ENCODE peak calls at places on chromosomes 7 and 10, in six cellular contexts. E is HCT116, P is endothelial cell of umbilical vein, W is H1, O is transverse colon, C is GM12891. X is an unnamed sample.

GRCh38 chr7:129797224-129797789 is 155.5 kb downstream of the UBE2H start:
- DNase-seq in P (no peak), W (no peak), O (no peak), E (no peak), C (no peak), X (no peak)

GRCh38 chr10:29254123-29255046 is 34.5 kb upstream of the LYZL1 start:
- DNase-seq in O (no peak), W (no peak), E (no peak), P (no peak), C (no peak), X (no peak)

GRCh38 chr10:48683893-48684292 is 780 bp upstream of the WDFY4 start:
- DNase-seq in W (no peak), O (no peak), E (no peak), P (no peak), C (no peak), X (no peak)

GRCh38 chr7:140542226-140542625 is 62.9 kb upstream of the MKRN1 start:
- DNase-seq in P (no peak), E (no peak), C (no peak), W (no peak), O (no peak), X (no peak)

GRCh38 chr10:29089094-29089493 is 199.8 kb upstream of the LYZL1 start:
- DNase-seq in P (no peak), O (no peak), E (no peak), W (no peak), C (no peak), X (no peak)

GRCh38 chr10:43707755-43708154 is 59.1 kb upstream of the ZNF32 start:
- DNase-seq in E (no peak), W (no peak), C (no peak), O (no peak), P (peak), X (no peak)

GRCh38 chr10:103192089-103192450 is 1.0 kb downstream of the NT5C2 start:
- DNase-seq in O (peak), E (no peak), P (no peak), W (no peak), C (no peak), X (no peak)

GRCh38 chr10:49741108-49741995 is 20.8 kb downstream of the OGDHL start:
- DNase-seq in E (no peak), P (no peak), W (no peak), O (no peak), C (no peak), X (no peak)

GRCh38 chr10:59903871-59904270 is 2.5 kb downstream of the CCDC6 start:
- DNase-seq in P (no peak), E (no peak), W (no peak), C (no peak), O (no peak), X (no peak)

GRCh38 chr10:59905735-59906416 is 480 bp downstream of the CCDC6 start:
- DNase-seq in O (peak), E (no peak), C (no peak), P (no peak), W (no peak), X (no peak)

GRCh38 chr10:59904431-59905065 is 1.8 kb downstream of the CCDC6 start:
- DNase-seq in W (no peak), P (no peak), E (no peak), C (no peak), O (peak), X (no peak)

GRCh38 chr10:59906417-59907202 is at the start of gene CCDC6:
- DNase-seq in E (peak), C (peak), O (peak), P (peak), W (peak), X (peak)

DNA sequence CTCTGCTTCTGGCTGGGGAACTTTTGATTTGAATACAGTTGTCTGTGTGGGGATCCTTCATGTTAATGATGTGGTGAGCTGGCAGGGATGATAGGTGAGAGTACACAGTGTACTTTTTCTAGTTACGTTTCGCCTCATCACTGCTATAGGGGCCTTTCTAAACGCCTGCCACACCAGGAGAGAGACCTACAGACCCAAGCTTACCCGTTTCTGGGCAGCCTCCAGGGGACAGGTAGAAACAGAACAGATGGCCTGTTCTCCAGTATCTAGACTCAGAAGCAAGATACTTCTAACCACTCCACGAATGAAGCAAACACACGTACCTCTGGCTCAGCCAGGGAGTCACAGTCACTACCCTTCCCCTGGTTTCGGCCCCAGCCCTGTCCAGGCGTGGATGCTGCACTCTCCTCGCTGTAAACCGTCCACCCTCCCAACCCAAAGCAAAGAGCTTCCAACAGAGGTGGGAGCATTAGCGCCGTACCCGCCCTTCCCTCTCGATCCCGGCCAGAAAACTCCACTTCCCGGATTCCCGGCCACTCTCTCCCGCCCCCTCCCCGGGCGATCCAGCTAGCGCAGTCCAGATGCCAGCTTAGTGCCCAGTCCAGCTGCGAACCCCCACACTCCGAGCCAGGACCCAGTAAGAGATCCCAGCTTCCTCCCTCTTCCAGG is 1.2 kb downstream of the CCDC6 start:
- DNase-seq in P (peak), O (peak), W (peak), E (no peak), C (peak), X (peak)
- TF ChIP-seq POLR2AphosphoS5 in P (no peak), O (peak), W (no peak), E (no peak), C (no peak), X (no peak)

DNA sequence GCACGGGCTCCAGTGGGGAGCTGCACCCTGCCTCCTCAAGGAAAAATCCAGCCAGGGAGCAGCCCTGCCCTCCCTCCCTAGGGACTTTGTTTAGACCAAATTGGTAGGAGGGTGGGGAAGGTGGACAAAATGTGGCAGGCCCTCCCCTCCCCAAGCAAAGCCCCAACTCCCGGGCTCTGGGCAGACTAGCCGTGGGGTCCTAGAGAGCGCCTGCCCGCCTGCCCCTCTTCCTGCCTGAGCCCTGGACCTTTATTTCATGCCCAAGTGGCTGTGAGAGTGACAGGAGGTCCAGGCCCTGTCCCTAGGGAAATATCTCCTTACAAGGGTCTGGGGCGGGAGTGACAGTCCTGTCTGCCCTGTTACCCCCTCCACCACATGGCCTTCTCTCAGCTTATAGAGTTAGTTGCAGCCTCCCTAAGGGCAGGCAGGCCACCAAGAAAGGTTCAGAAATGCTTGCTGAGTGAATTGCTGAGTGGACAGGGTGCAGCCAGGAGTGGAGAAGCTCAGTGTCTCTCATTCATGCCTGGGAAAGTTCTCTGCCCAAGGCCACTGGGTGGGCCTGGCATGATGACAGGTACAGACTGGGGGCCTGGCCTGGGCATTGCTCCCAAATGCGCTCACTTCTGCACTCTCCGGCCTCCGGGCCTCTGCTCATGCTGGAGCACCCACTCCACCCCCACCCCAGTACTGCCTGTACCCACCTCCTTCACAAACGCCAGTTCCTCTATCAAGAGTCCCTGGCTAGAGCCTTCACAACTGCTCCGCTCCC is 25.2 kb downstream of the DNAJB12 start:
- DNase-seq in C (no peak), W (no peak), O (no peak), E (no peak), P (no peak), X (no peak)
- TF ChIP-seq POLR2AphosphoS5 in C (peak), W (no peak), O (no peak), E (peak), P (no peak), X (no peak)

GRCh38 chr7:116500071-116500853 is 724 bp downstream of the CAV2 start:
- DNase-seq in C (no peak), P (peak), W (no peak), O (peak), E (no peak), X (peak)

GRCh38 chr7:116496653-116497052 is 2.9 kb upstream of the CAV2 start:
- DNase-seq in E (no peak), O (no peak), W (no peak), C (no peak), P (no peak), X (no peak)

GRCh38 chr7:116497708-116498107 is 1.8 kb upstream of the CAV2 start:
- DNase-seq in P (no peak), E (no peak), C (no peak), O (no peak), W (no peak), X (no peak)

GRCh38 chr7:116501425-116502167 is 2.1 kb downstream of the CAV2 start:
- DNase-seq in C (no peak), O (no peak), W (no peak), P (peak), E (no peak), X (no peak)

GRCh38 chr7:116499168-116500070 is at the start of gene CAV2:
- DNase-seq in W (peak), P (peak), O (peak), C (no peak), E (peak), X (peak)
- TF ChIP-seq POLR2AphosphoS5 in W (no peak), P (peak), O (no peak), C (no peak), E (peak), X (no peak)

DNA sequence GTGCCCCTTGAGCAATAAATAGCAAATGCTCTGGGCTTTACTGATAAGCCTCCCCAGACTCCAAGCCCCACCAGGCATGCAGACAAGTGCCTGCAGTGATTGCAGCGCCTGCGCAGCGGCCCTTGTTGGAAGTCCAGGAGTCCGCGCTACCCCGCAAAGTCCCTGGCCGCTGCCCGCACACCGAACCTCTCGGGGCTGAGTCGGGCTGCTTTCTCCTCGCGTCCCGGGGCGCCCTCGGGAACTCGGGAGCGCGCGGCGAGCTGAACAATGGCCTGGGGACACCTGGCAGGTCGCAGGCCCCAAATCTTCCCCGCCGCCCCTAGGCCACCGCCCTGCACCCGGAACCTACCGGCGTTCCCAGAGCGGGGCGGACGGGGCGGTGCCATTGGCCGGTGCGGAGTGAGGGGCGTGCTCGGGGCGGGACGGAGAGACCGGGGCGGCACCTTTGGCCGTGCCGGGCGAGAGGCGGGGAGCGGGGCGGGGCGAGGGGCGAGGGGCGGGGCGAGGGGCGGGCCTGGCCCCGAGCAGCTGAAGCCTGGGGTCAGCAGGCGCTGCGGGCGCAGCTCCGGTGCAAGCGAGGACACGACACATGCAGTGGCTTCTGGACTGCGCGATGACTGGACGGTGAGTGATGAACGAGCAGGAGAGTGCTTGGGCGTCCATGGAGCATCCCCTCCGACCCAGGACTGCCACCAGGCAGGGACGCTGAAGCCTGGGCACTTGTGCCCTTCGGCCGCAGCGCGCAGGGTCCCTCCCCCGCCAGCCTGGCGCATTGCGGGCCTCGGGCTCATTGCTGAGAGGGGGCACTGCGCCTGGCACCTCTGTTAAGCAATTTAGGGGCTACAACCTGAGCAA is at the start of gene RASSF4:
- DNase-seq in C (peak), W (peak), E (peak), O (peak), P (peak), X (peak)
- TF ChIP-seq POLR2AphosphoS5 in C (peak), W (peak), E (peak), O (peak), P (peak), X (peak)

DNA sequence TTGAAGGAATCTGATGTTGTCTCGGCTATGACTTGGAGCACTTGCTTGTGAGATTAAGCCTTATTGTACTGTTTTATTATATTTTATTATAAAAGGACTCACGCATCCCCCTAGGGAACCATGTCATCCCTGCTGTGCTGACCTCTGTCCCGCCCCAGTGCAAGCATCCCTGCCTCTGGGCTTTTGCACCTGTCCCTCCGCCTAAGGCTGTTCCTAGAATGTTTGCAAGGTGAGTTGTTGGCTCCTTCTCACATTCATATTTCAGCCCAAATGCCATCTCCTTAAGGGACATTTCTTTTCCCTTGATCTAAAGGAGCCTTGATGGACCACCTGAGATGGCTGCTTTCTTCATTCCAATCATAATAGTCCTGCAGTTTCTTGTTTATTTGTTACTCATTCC is 236.9 kb upstream of the IGFBP3 start:
- DNase-seq in E (no peak), W (no peak), P (no peak), O (no peak), C (no peak), X (no peak)
- TF ChIP-seq POLR2AphosphoS5 in E (no peak), W (no peak), P (no peak), O (no peak), C (no peak), X (no peak)

GRCh38 chr7:80440908-80441307 is 71.0 kb downstream of the GNAT3 start:
- DNase-seq in C (no peak), P (no peak), O (no peak), E (no peak), W (no peak), X (no peak)

GRCh38 chr7:80445351-80445750 is 66.5 kb downstream of the GNAT3 start:
- DNase-seq in E (no peak), C (no peak), W (no peak), O (no peak), P (no peak), X (no peak)

GRCh38 chr7:80443336-80443735 is 68.5 kb downstream of the GNAT3 start:
- DNase-seq in W (no peak), C (no peak), E (no peak), O (no peak), P (no peak), X (no peak)

GRCh38 chr7:80439894-80440811 is 71.7 kb downstream of the GNAT3 start:
- DNase-seq in P (peak), O (no peak), C (no peak), E (no peak), W (no peak), X (no peak)
- TF ChIP-seq POLR2AphosphoS5 in P (no peak), O (no peak), C (no peak), E (no peak), W (no peak), X (no peak)

GRCh38 chr10:2982146-2982545 is 85.2 kb upstream of the PFKP start:
- DNase-seq in O (no peak), W (no peak), E (no peak), C (no peak), P (no peak), X (no peak)

GRCh38 chr10:2984682-2985081 is 82.7 kb upstream of the PFKP start:
- DNase-seq in P (no peak), E (no peak), W (no peak), O (no peak), C (no peak), X (no peak)

GRCh38 chr10:2986341-2986933 is 80.9 kb upstream of the PFKP start:
- DNase-seq in O (peak), P (no peak), C (no peak), W (no peak), E (no peak), X (peak)

GRCh38 chr10:2987185-2987768 is 80.1 kb upstream of the PFKP start:
- DNase-seq in P (no peak), E (no peak), W (no peak), O (no peak), C (no peak), X (no peak)

GRCh38 chr10:2985729-2986232 is 81.6 kb upstream of the PFKP start:
- DNase-seq in W (no peak), E (peak), P (peak), C (no peak), O (peak), X (peak)
- TF ChIP-seq POLR2AphosphoS5 in W (no peak), E (peak), P (peak), C (no peak), O (no peak), X (no peak)

DNA sequence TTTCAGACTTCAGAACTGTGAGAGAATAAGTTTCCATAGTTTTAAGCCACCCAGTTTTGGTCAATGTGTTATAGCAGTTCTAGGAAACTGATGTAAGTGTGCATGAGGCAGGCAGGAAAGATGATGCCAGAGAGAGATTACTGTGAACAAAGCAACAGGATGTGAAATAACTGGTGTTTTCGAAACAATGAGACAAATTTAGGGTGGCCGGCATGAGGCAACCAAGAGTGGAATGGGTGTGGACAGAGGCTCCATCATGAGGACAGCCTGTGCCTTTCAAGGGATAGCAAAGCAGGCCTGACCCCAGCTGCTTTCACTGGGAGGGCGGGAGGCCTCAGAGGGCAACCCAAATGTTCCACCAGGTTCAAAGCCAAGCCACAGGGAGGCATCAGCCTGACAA is 67.3 kb upstream of the UCN3 start:
- DNase-seq in O (no peak), C (no peak), E (no peak), P (peak), W (no peak), X (no peak)
- TF ChIP-seq POLR2AphosphoS5 in O (no peak), C (no peak), E (no peak), P (no peak), W (no peak), X (peak)

GRCh38 chr7:45573636-45574470 is at the start of gene ADCY1:
- DNase-seq in P (no peak), C (peak), O (no peak), E (no peak), W (peak), X (no peak)
- TF ChIP-seq POLR2AphosphoS5 in P (no peak), C (no peak), O (no peak), E (no peak), W (no peak), X (no peak)

X was measured in prostate gland.